ENCODE peak calls at places on chromosomes 6 and 20, in nine cellular contexts. I is A549; W is HCT116; P is choroid plexus epithelial cell; B is CD8-positive, alpha-beta T cell; M is fibroblast of lung; L is iPS DF 6.9; D is lung; K is aorta. H is an unnamed sample.

GRCh38 chr6:70709826-70710225 is 42.1 kb downstream of the SMAP1 start:
- DNase-seq in I (peak; percentile 18), W (no peak), P (peak; percentile 79), B (no peak), M (peak; percentile 79), L (no peak), D (no peak), K (no peak), H (peak; percentile 33)

GRCh38 chr6:33073431-33073871 is at the start of gene HLA-DPA1:
- DNase-seq in I (peak; percentile 5), W (peak; percentile 8), P (peak; percentile 55), B (no peak), M (no peak), L (no peak), D (peak; percentile 60), K (peak; percentile 71), H (no peak)

GRCh38 chr6:127343753-127344659 is 597 bp upstream of the ECHDC1 start:
- DNase-seq in I (peak; percentile 1), W (no peak), P (peak; percentile 61), B (no peak), M (peak; percentile 66), L (no peak), D (no peak), K (no peak), H (no peak)

GRCh38 chr20:23111944-23112342 is 25.8 kb upstream of the CD93 start:
- DNase-seq in I (no peak), W (no peak), P (no peak), B (no peak), M (no peak), L (no peak), D (no peak), K (peak; percentile 25), H (no peak)

GRCh38 chr20:23269954-23270353 is 80.6 kb upstream of the NXT1 start:
- DNase-seq in I (no peak), W (no peak), P (peak; percentile 26), B (no peak), M (no peak), L (no peak), D (no peak), K (no peak), H (no peak)

GRCh38 chr6:131923356-131923755 is 27.8 kb downstream of the CCN2 start:
- DNase-seq in I (peak; percentile 78), W (peak; percentile 83), P (peak; percentile 76), B (no peak), M (peak; percentile 45), L (peak; percentile 82), D (peak; percentile 69), K (no peak), H (no peak)

GRCh38 chr6:52102330-52102932 is 15.0 kb upstream of the PKHD1 start:
- DNase-seq in I (no peak), W (no peak), P (no peak), B (no peak), M (no peak), L (no peak), D (no peak), K (no peak), H (no peak)

GRCh38 chr20:11443382-11444119 is 474.1 kb upstream of the BTBD3 start:
- DNase-seq in I (no peak), W (no peak), P (no peak), B (no peak), M (no peak), L (no peak), D (no peak), K (no peak), H (no peak)

DNA sequence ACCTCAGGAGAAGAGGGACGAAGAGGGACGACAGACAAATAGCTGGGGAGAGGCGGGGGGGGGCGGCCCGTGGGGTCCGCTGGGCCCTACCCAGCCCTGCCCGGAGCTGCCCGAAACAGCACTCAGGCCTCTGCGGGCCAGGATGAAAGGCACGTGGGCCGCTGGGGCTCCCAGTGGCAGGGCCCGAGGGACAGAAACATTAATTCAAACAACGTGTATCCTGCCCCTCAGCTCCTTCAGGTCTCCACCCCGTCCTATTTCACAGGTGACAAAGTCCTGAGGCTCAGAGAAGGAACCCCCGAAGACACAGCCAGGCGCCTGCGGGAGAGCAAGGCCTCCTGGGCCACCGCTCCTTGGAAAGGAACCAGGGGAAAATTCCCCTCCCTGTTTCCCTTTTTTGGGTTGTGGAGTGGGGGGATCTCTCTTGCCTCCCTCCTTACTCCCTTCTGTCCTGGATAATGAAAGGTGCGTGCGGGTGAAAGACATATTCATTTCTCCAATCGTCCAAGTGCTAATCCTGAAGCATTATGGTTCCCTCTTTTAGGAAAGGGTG is 93.3 kb downstream of the RNASET2 start:
- DNase-seq in I (no peak), W (no peak), P (no peak), B (no peak), M (no peak), L (no peak), D (no peak), K (no peak), H (no peak)
- H3K4me3 ChIP-seq in I (peak overlapping the region; percentile 40), W (no peak overlapping the region), P (peak overlapping the region; percentile 47), B (peak overlapping the region; percentile 59), M (no peak overlapping the region), L (peak overlapping the region; percentile 66), D (no peak overlapping the region), K (peak overlapping the region; percentile 92), H (peak overlapping the region; percentile 18)

GRCh38 chr6:89411269-89412070 is 603 bp downstream of the RRAGD start:
- DNase-seq in I (no peak), W (no peak), P (no peak), B (peak; percentile 23), M (no peak), L (no peak), D (peak; percentile 48), K (peak; percentile 68), H (no peak)

GRCh38 chr6:89412071-89413005 is at the start of gene RRAGD:
- DNase-seq in I (peak; percentile 12), W (peak; percentile 4), P (no peak), B (peak; percentile 67), M (no peak), L (no peak), D (peak; percentile 80), K (peak; percentile 85), H (no peak)

GRCh38 chr6:89410231-89411018 is 1.6 kb downstream of the RRAGD start:
- DNase-seq in I (no peak), W (no peak), P (no peak), B (no peak), M (no peak), L (no peak), D (no peak), K (no peak), H (no peak)

GRCh38 chr6:89411019-89411268 is 1.1 kb downstream of the RRAGD start:
- DNase-seq in I (no peak), W (no peak), P (no peak), B (no peak), M (no peak), L (no peak), D (no peak), K (no peak), H (no peak)

DNA sequence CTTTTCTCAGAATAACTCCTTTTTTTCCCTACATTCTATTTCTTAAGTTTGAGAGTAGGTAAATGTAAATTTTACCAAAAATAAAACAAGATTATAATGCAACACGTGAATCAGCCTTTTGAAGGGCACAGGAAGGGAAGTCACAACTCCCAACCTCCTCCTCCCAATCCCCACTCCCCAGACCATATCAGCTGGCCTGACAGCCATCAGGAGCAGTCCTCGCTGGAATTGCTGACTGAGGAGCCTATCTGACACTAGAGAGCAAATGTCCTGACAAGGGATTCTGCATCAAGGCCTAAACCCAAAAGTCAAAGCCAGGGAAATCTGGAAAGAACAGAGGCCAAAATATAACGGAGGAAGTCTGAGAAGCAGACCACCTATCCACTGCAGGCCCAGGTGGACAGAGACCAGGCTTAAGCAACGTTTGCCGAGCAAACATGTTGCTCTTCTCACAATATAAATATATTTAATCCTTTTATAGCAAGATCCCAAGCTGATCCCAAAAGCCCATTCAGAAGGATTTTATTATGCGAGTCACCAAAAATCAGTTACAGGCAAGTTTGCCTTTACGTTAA is 2.5 kb downstream of the RRAGD start:
- DNase-seq in I (no peak), W (no peak), P (no peak), B (no peak), M (no peak), L (no peak), D (no peak), K (no peak), H (no peak)
- H3K4me3 ChIP-seq in I (no peak overlapping the region), W (no peak overlapping the region), P (no peak overlapping the region), B (no peak overlapping the region), M (no peak overlapping the region), L (no peak overlapping the region), D (no peak overlapping the region), K (no peak overlapping the region), H (no peak overlapping the region)

GRCh38 chr6:153150400-153150766 is 19.3 kb upstream of the RGS17 start:
- DNase-seq in I (no peak), W (no peak), P (no peak), B (no peak), M (no peak), L (no peak), D (no peak), K (no peak), H (no peak)
- H3K4me3 ChIP-seq in I (no peak overlapping the region), W (no peak overlapping the region), P (no peak overlapping the region), B (no peak overlapping the region), M (no peak overlapping the region), L (no peak overlapping the region), D (no peak overlapping the region), K (no peak overlapping the region), H (no peak overlapping the region)

GRCh38 chr6:166167258-166167731 is 356 bp downstream of the TBXT start:
- DNase-seq in I (no peak), W (no peak), P (no peak), B (no peak), M (no peak), L (no peak), D (no peak), K (no peak), H (no peak)
- H3K4me3 ChIP-seq in I (peak overlapping the region; percentile 48), W (no peak overlapping the region), P (no peak overlapping the region), B (no peak overlapping the region), M (no peak overlapping the region), L (peak overlapping the region; percentile 34), D (no peak overlapping the region), K (no peak overlapping the region), H (no peak overlapping the region)